ENCODE peak calls at places on chromosome 2, in eight cellular contexts. One of them, this sample, is unnamed.

GRCh38 chr2:112713585-112713925 is 7.3 kb upstream of the NT5DC4 start:
- DNase-seq in kidney: no peak
- DNase-seq in breast epithelium: no peak
- DNase-seq in left ventricle myocardium inferior: no peak
- DNase-seq in lung: no peak
- DNase-seq in lower lobe of right lung: no peak
- DNase-seq in thoracic aorta: no peak
- DNase-seq in hepatocyte: no peak
- DNase-seq in this sample: no peak

GRCh38 chr2:208311321-208311720 is 45.3 kb downstream of the PIKFYVE start:
- DNase-seq in kidney: no peak
- DNase-seq in breast epithelium: no peak
- DNase-seq in left ventricle myocardium inferior: no peak
- DNase-seq in lung: no peak
- DNase-seq in lower lobe of right lung: no peak
- DNase-seq in thoracic aorta: no peak
- DNase-seq in hepatocyte: no peak
- DNase-seq in this sample: no peak

GRCh38 chr2:144453039-144453336 is 66.9 kb downstream of the ZEB2 start:
- DNase-seq in kidney: no peak
- DNase-seq in breast epithelium: no peak
- DNase-seq in left ventricle myocardium inferior: no peak
- DNase-seq in lung: no peak
- DNase-seq in lower lobe of right lung: no peak
- DNase-seq in thoracic aorta: no peak
- DNase-seq in hepatocyte: no peak
- DNase-seq in this sample: no peak

GRCh38 chr2:224584768-224585204 is 377 bp downstream of the CUL3 start:
- DNase-seq in kidney: peak; percentile 91
- DNase-seq in breast epithelium: no peak
- DNase-seq in left ventricle myocardium inferior: peak; percentile 55
- DNase-seq in lung: peak; percentile 58
- DNase-seq in lower lobe of right lung: peak; percentile 75
- DNase-seq in thoracic aorta: no peak
- DNase-seq in hepatocyte: peak; percentile 70
- DNase-seq in this sample: peak; percentile 14

GRCh38 chr2:111670776-111671175 is 213.2 kb downstream of the ANAPC1 start:
- DNase-seq in kidney: no peak
- DNase-seq in breast epithelium: no peak
- DNase-seq in left ventricle myocardium inferior: no peak
- DNase-seq in lung: peak; percentile 16
- DNase-seq in lower lobe of right lung: no peak
- DNase-seq in thoracic aorta: no peak
- DNase-seq in hepatocyte: no peak
- DNase-seq in this sample: no peak

GRCh38 chr2:219569041-219569440 is 2.3 kb downstream of the OBSL1 start:
- DNase-seq in kidney: no peak
- DNase-seq in breast epithelium: no peak
- DNase-seq in left ventricle myocardium inferior: no peak
- DNase-seq in lung: no peak
- DNase-seq in lower lobe of right lung: no peak
- DNase-seq in thoracic aorta: no peak
- DNase-seq in hepatocyte: no peak
- DNase-seq in this sample: no peak

GRCh38 chr2:202064206-202064880 is 8.7 kb upstream of the KIAA2012 start:
- DNase-seq in kidney: no peak
- DNase-seq in breast epithelium: no peak
- DNase-seq in left ventricle myocardium inferior: no peak
- DNase-seq in lung: peak; percentile 63
- DNase-seq in lower lobe of right lung: no peak
- DNase-seq in thoracic aorta: peak; percentile 19
- DNase-seq in hepatocyte: peak; percentile 83
- DNase-seq in this sample: no peak

GRCh38 chr2:127604986-127605385 is 41.0 kb upstream of the GPR17 start:
- DNase-seq in kidney: no peak
- DNase-seq in breast epithelium: peak; percentile 36
- DNase-seq in left ventricle myocardium inferior: no peak
- DNase-seq in lung: no peak
- DNase-seq in lower lobe of right lung: no peak
- DNase-seq in thoracic aorta: no peak
- DNase-seq in hepatocyte: no peak
- DNase-seq in this sample: no peak

GRCh38 chr2:120820263-120820884 is 84.7 kb downstream of the GLI2 start:
- DNase-seq in kidney: no peak
- DNase-seq in breast epithelium: no peak
- DNase-seq in left ventricle myocardium inferior: no peak
- DNase-seq in lung: no peak
- DNase-seq in lower lobe of right lung: no peak
- DNase-seq in thoracic aorta: no peak
- DNase-seq in hepatocyte: peak; percentile 77
- DNase-seq in this sample: no peak

GRCh38 chr2:216006164-216006663 is 7.1 kb downstream of the MREG start:
- DNase-seq in kidney: peak; percentile 66
- DNase-seq in breast epithelium: peak; percentile 53
- DNase-seq in left ventricle myocardium inferior: no peak
- DNase-seq in lung: peak; percentile 36
- DNase-seq in lower lobe of right lung: peak; percentile 65
- DNase-seq in thoracic aorta: no peak
- DNase-seq in hepatocyte: no peak
- DNase-seq in this sample: no peak

GRCh38 chr2:134052173-134052572 is 201.7 kb upstream of the MGAT5 start:
- DNase-seq in kidney: no peak
- DNase-seq in breast epithelium: no peak
- DNase-seq in left ventricle myocardium inferior: no peak
- DNase-seq in lung: no peak
- DNase-seq in lower lobe of right lung: no peak
- DNase-seq in thoracic aorta: no peak
- DNase-seq in hepatocyte: no peak
- DNase-seq in this sample: no peak

GRCh38 chr2:190069936-190070696 is 7.6 kb upstream of the MSTN start:
- DNase-seq in kidney: no peak
- DNase-seq in breast epithelium: no peak
- DNase-seq in left ventricle myocardium inferior: no peak
- DNase-seq in lung: no peak
- DNase-seq in lower lobe of right lung: no peak
- DNase-seq in thoracic aorta: no peak
- DNase-seq in hepatocyte: peak; percentile 76
- DNase-seq in this sample: no peak

DNA sequence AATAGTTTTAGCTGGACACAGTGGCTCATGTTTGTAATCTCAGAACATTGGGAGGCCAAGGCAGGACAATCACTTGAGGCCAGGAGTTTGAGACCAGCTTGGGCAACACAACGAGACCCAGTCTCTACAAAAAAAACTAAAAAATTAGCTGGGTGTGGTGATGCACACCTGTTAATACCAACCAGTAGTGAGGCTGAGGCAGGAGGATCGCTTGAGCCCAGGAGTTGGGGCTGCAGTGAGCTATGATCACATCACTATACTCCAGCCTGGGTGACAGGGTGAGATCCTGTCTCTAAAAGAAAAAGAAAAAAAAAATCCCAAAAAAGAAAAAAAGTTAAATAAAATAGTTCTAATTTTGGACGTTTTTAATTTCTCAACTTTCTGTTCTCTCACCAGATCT is 68.7 kb downstream of the MAP4K3 start:
- DNase-seq in kidney: no peak
- DNase-seq in breast epithelium: no peak
- DNase-seq in left ventricle myocardium inferior: no peak
- DNase-seq in lung: no peak
- DNase-seq in lower lobe of right lung: no peak
- DNase-seq in thoracic aorta: no peak
- DNase-seq in hepatocyte: no peak
- DNase-seq in this sample: no peak
- H3K9me3 ChIP-seq in kidney: no peaks in the 10 kb centered on the region
- H3K9me3 ChIP-seq in breast epithelium: no peaks in the 10 kb centered on the region
- H3K9me3 ChIP-seq in left ventricle myocardium inferior: peaks cover 14% of the 10 kb centered on the region
- H3K9me3 ChIP-seq in lung: no peaks in the 10 kb centered on the region
- H3K9me3 ChIP-seq in lower lobe of right lung: no peaks in the 10 kb centered on the region
- H3K9me3 ChIP-seq in thoracic aorta: peaks cover 4% of the 10 kb centered on the region
- H3K9me3 ChIP-seq in hepatocyte: peaks cover 15% of the 10 kb centered on the region
- H3K9me3 ChIP-seq in this sample: no peaks in the 10 kb centered on the region

GRCh38 chr2:101737478-101738240 is 40.2 kb downstream of the MAP4K4 start:
- DNase-seq in kidney: no peak
- DNase-seq in breast epithelium: no peak
- DNase-seq in left ventricle myocardium inferior: no peak
- DNase-seq in lung: no peak
- DNase-seq in lower lobe of right lung: no peak
- DNase-seq in thoracic aorta: no peak
- DNase-seq in hepatocyte: peak; percentile 48
- DNase-seq in this sample: peak; percentile 56

GRCh38 chr2:101736233-101736632 is 38.7 kb downstream of the MAP4K4 start:
- DNase-seq in kidney: no peak
- DNase-seq in breast epithelium: no peak
- DNase-seq in left ventricle myocardium inferior: no peak
- DNase-seq in lung: no peak
- DNase-seq in lower lobe of right lung: no peak
- DNase-seq in thoracic aorta: no peak
- DNase-seq in hepatocyte: no peak
- DNase-seq in this sample: no peak

GRCh38 chr2:101736861-101737291 is 39.4 kb downstream of the MAP4K4 start:
- DNase-seq in kidney: no peak
- DNase-seq in breast epithelium: no peak
- DNase-seq in left ventricle myocardium inferior: no peak
- DNase-seq in lung: no peak
- DNase-seq in lower lobe of right lung: no peak
- DNase-seq in thoracic aorta: no peak
- DNase-seq in hepatocyte: no peak
- DNase-seq in this sample: no peak

GRCh38 chr2:101740555-101740964 is 43.1 kb downstream of the MAP4K4 start:
- DNase-seq in kidney: no peak
- DNase-seq in breast epithelium: no peak
- DNase-seq in left ventricle myocardium inferior: no peak
- DNase-seq in lung: no peak
- DNase-seq in lower lobe of right lung: no peak
- DNase-seq in thoracic aorta: no peak
- DNase-seq in hepatocyte: no peak
- DNase-seq in this sample: no peak

GRCh38 chr2:101738649-101739048 is 41.1 kb downstream of the MAP4K4 start:
- DNase-seq in kidney: no peak
- DNase-seq in breast epithelium: no peak
- DNase-seq in left ventricle myocardium inferior: no peak
- DNase-seq in lung: no peak
- DNase-seq in lower lobe of right lung: no peak
- DNase-seq in thoracic aorta: no peak
- DNase-seq in hepatocyte: no peak
- DNase-seq in this sample: no peak
- H3K4me1 ChIP-seq in kidney: peaks cover 7% of the 10 kb centered on the region
- H3K4me1 ChIP-seq in breast epithelium: peaks cover 16% of the 10 kb centered on the region
- H3K4me1 ChIP-seq in left ventricle myocardium inferior: peaks cover 95% of the 10 kb centered on the region
- H3K4me1 ChIP-seq in lung: peaks cover 20% of the 10 kb centered on the region
- H3K4me1 ChIP-seq in lower lobe of right lung: peaks cover 69% of the 10 kb centered on the region
- H3K4me1 ChIP-seq in thoracic aorta: peaks cover 86% of the 10 kb centered on the region
- H3K4me1 ChIP-seq in hepatocyte: peaks cover 57% of the 10 kb centered on the region
- H3K4me1 ChIP-seq in this sample: peaks cover 89% of the 10 kb centered on the region

DNA sequence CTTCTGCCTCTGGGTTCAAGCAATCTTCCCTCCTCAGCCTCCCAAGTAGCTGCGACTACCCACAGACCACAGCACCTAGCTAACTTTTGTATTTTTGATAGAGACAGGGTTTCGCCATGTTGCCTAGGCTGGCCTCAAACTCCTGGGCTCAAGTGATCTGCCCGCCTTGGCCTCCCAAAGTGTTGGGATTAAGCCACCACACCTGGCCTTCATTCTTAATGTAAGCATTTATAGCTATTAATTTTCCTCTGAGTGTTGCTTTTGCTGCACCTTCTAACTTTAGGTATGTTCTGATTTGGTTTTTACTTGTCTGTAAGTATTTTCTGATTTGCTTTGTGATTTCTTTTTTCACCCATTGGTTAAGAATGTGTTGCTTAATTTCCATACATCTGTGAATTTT is 29.7 kb downstream of the CHMP3 start:
- DNase-seq in kidney: no peak
- DNase-seq in breast epithelium: no peak
- DNase-seq in left ventricle myocardium inferior: no peak
- DNase-seq in lung: no peak
- DNase-seq in lower lobe of right lung: no peak
- DNase-seq in thoracic aorta: no peak
- DNase-seq in hepatocyte: no peak
- DNase-seq in this sample: no peak
- H3K9me3 ChIP-seq in kidney: no peaks in the 10 kb centered on the region
- H3K9me3 ChIP-seq in breast epithelium: no peaks in the 10 kb centered on the region
- H3K9me3 ChIP-seq in left ventricle myocardium inferior: peaks cover 11% of the 10 kb centered on the region
- H3K9me3 ChIP-seq in lung: peaks cover 2% of the 10 kb centered on the region
- H3K9me3 ChIP-seq in lower lobe of right lung: peaks cover 3% of the 10 kb centered on the region
- H3K9me3 ChIP-seq in thoracic aorta: no peaks in the 10 kb centered on the region
- H3K9me3 ChIP-seq in hepatocyte: no peaks in the 10 kb centered on the region
- H3K9me3 ChIP-seq in this sample: no peaks in the 10 kb centered on the region

GRCh38 chr2:88196490-88197087 is 26.4 kb downstream of the THNSL2 start:
- DNase-seq in kidney: no peak
- DNase-seq in breast epithelium: no peak
- DNase-seq in left ventricle myocardium inferior: no peak
- DNase-seq in lung: no peak
- DNase-seq in lower lobe of right lung: no peak
- DNase-seq in thoracic aorta: no peak
- DNase-seq in hepatocyte: no peak
- DNase-seq in this sample: no peak
- H3K4me1 ChIP-seq in kidney: no peaks in the 10 kb centered on the region
- H3K4me1 ChIP-seq in breast epithelium: no peaks in the 10 kb centered on the region
- H3K4me1 ChIP-seq in left ventricle myocardium inferior: peaks cover 13% of the 10 kb centered on the region
- H3K4me1 ChIP-seq in lung: peaks cover 2% of the 10 kb centered on the region
- H3K4me1 ChIP-seq in lower lobe of right lung: no peaks in the 10 kb centered on the region
- H3K4me1 ChIP-seq in thoracic aorta: peaks cover 10% of the 10 kb centered on the region
- H3K4me1 ChIP-seq in hepatocyte: no peaks in the 10 kb centered on the region
- H3K4me1 ChIP-seq in this sample: no peaks in the 10 kb centered on the region